ENCODE peak calls at places on chromosomes 12 and 14, in nine cellular contexts. One of them, this sample, is unnamed.

GRCh38 chr12:85509857-85510256 is 229.8 kb downstream of the ALX1 start:
- DNase-seq in IMR-90: no peak
- DNase-seq in A549: no peak
- DNase-seq in spleen: no peak
- DNase-seq in body of pancreas: no peak
- DNase-seq in GM12891: no peak
- DNase-seq in HCT116: no peak
- DNase-seq in erythroblast: no peak
- DNase-seq in esophagus squamous epithelium: no peak
- DNase-seq in this sample: no peak

GRCh38 chr12:3458041-3458440 is 33.0 kb upstream of the PRMT8 start:
- DNase-seq in GM12891: no peak
- DNase-seq in esophagus squamous epithelium: no peak
- DNase-seq in spleen: no peak
- DNase-seq in IMR-90: no peak
- DNase-seq in A549: no peak
- DNase-seq in erythroblast: no peak
- DNase-seq in body of pancreas: no peak
- DNase-seq in HCT116: peak; percentile 50
- DNase-seq in this sample: no peak

GRCh38 chr12:40992158-40992557 is 196.0 kb upstream of the PDZRN4 start:
- DNase-seq in spleen: no peak
- DNase-seq in A549: no peak
- DNase-seq in erythroblast: no peak
- DNase-seq in esophagus squamous epithelium: no peak
- DNase-seq in body of pancreas: no peak
- DNase-seq in HCT116: no peak
- DNase-seq in GM12891: no peak
- DNase-seq in IMR-90: no peak
- DNase-seq in this sample: no peak

GRCh38 chr12:66862586-66862985 is 183.7 kb upstream of the GRIP1 start:
- DNase-seq in body of pancreas: no peak
- DNase-seq in esophagus squamous epithelium: no peak
- DNase-seq in HCT116: no peak
- DNase-seq in GM12891: no peak
- DNase-seq in IMR-90: no peak
- DNase-seq in erythroblast: no peak
- DNase-seq in A549: no peak
- DNase-seq in spleen: no peak
- DNase-seq in this sample: no peak

GRCh38 chr14:106605548-106606448 is 1079.4 kb downstream of the TMEM121 start:
- DNase-seq in GM12891: peak; percentile 56
- DNase-seq in erythroblast: peak; percentile 40
- DNase-seq in A549: no peak
- DNase-seq in HCT116: no peak
- DNase-seq in body of pancreas: peak; percentile 32
- DNase-seq in spleen: peak; percentile 93
- DNase-seq in esophagus squamous epithelium: peak; percentile 11
- DNase-seq in IMR-90: no peak
- DNase-seq in this sample: peak; percentile 6

GRCh38 chr12:50110762-50111416 is 1.1 kb upstream of the COX14 start:
- DNase-seq in erythroblast: peak; percentile 33
- DNase-seq in IMR-90: peak; percentile 11
- DNase-seq in esophagus squamous epithelium: no peak
- DNase-seq in GM12891: no peak
- DNase-seq in A549: no peak
- DNase-seq in HCT116: no peak
- DNase-seq in body of pancreas: peak; percentile 73
- DNase-seq in spleen: peak; percentile 89
- DNase-seq in this sample: peak; percentile 82

GRCh38 chr12:87661770-87662402 is 367.3 kb downstream of the C12orf50 start:
- DNase-seq in erythroblast: no peak
- DNase-seq in esophagus squamous epithelium: no peak
- DNase-seq in spleen: no peak
- DNase-seq in GM12891: no peak
- DNase-seq in A549: no peak
- DNase-seq in HCT116: no peak
- DNase-seq in IMR-90: peak; percentile 3
- DNase-seq in body of pancreas: no peak
- DNase-seq in this sample: no peak

GRCh38 chr14:89540830-89541470 is 123.9 kb upstream of the FOXN3 start:
- DNase-seq in body of pancreas: no peak
- DNase-seq in GM12891: no peak
- DNase-seq in IMR-90: peak; percentile 95
- DNase-seq in erythroblast: no peak
- DNase-seq in A549: no peak
- DNase-seq in spleen: no peak
- DNase-seq in HCT116: no peak
- DNase-seq in esophagus squamous epithelium: no peak
- DNase-seq in this sample: no peak

GRCh38 chr12:55995366-55995765 is 1.7 kb upstream of the SUOX start:
- DNase-seq in HCT116: no peak
- DNase-seq in A549: no peak
- DNase-seq in esophagus squamous epithelium: no peak
- DNase-seq in GM12891: no peak
- DNase-seq in IMR-90: no peak
- DNase-seq in spleen: no peak
- DNase-seq in body of pancreas: no peak
- DNase-seq in erythroblast: no peak
- DNase-seq in this sample: no peak

GRCh38 chr12:55996201-55996714 is 818 bp upstream of the SUOX start:
- DNase-seq in esophagus squamous epithelium: no peak
- DNase-seq in GM12891: peak; percentile 44
- DNase-seq in spleen: peak; percentile 79
- DNase-seq in body of pancreas: peak; percentile 75
- DNase-seq in IMR-90: peak; percentile 62
- DNase-seq in A549: peak; percentile 66
- DNase-seq in HCT116: no peak
- DNase-seq in erythroblast: peak; percentile 89
- DNase-seq in this sample: peak; percentile 27

GRCh38 chr12:55997535-55997859 is 421 bp downstream of the SUOX start:
- DNase-seq in HCT116: no peak
- DNase-seq in erythroblast: no peak
- DNase-seq in IMR-90: no peak
- DNase-seq in esophagus squamous epithelium: no peak
- DNase-seq in GM12891: no peak
- DNase-seq in body of pancreas: peak; percentile 25
- DNase-seq in A549: no peak
- DNase-seq in spleen: no peak
- DNase-seq in this sample: no peak

GRCh38 chr12:55993454-55993853 is 3.6 kb upstream of the SUOX start:
- DNase-seq in IMR-90: no peak
- DNase-seq in esophagus squamous epithelium: no peak
- DNase-seq in A549: no peak
- DNase-seq in GM12891: no peak
- DNase-seq in erythroblast: no peak
- DNase-seq in body of pancreas: no peak
- DNase-seq in HCT116: no peak
- DNase-seq in spleen: no peak
- DNase-seq in this sample: no peak

GRCh38 chr12:55996715-55997534 is at the start of gene SUOX:
- DNase-seq in erythroblast: peak; percentile 92
- DNase-seq in esophagus squamous epithelium: peak; percentile 58
- DNase-seq in spleen: peak; percentile 97
- DNase-seq in IMR-90: peak; percentile 96
- DNase-seq in GM12891: peak; percentile 96
- DNase-seq in body of pancreas: peak; percentile 99
- DNase-seq in A549: peak; percentile 100
- DNase-seq in HCT116: peak; percentile 93
- DNase-seq in this sample: peak; percentile 98
- TF ChIP-seq POLR2A in erythroblast: peak; percentile 69
- TF ChIP-seq POLR2A in esophagus squamous epithelium: no peak
- TF ChIP-seq POLR2A in spleen: no peak
- TF ChIP-seq POLR2A in IMR-90: no peak
- TF ChIP-seq POLR2A in GM12891: peak; percentile 12
- TF ChIP-seq POLR2A in body of pancreas: peak; percentile 81
- TF ChIP-seq POLR2A in A549: peak; percentile 55
- TF ChIP-seq POLR2A in HCT116: peak; percentile 55
- TF ChIP-seq POLR2A in this sample: peak; percentile 23

DNA sequence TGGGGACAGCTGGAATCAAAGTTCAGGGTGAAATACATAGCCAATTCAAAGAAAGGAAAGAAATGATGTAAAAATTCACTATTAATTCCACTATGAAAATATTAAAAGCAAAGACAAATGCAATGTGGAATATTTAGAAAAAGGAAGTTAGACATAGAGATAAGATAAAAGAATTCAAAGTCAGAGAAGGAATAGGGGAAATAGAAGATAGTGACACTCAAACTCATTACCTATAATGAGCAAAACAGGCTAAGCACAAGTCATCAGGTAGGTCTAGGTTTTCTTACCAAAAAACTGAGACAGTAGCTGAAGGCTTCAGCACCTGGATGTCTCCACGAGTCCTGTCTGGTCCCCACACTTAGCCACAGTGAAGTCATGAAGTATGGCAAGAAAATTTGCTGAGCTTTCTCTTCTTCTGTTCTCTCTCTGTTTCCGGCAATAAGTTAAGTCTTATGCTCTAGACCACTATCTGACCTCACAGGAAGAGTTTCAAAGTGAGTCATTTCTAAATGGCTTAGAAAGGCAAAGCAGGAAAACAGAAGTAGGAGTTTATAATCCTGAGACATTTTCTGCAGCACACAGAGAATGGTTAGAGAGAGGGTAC is at the start of gene C3AR1:
- DNase-seq in GM12891: peak; percentile 41
- DNase-seq in esophagus squamous epithelium: no peak
- DNase-seq in erythroblast: peak; percentile 38
- DNase-seq in HCT116: no peak
- DNase-seq in A549: no peak
- DNase-seq in IMR-90: peak; percentile 79
- DNase-seq in body of pancreas: peak; percentile 45
- DNase-seq in spleen: no peak
- DNase-seq in this sample: peak; percentile 46
- TF ChIP-seq POLR2A in GM12891: no peak
- TF ChIP-seq POLR2A in esophagus squamous epithelium: no peak
- TF ChIP-seq POLR2A in erythroblast: no peak
- TF ChIP-seq POLR2A in HCT116: no peak
- TF ChIP-seq POLR2A in A549: no peak
- TF ChIP-seq POLR2A in IMR-90: no peak
- TF ChIP-seq POLR2A in body of pancreas: peak; percentile 63
- TF ChIP-seq POLR2A in spleen: no peak
- TF ChIP-seq POLR2A in this sample: no peak

GRCh38 chr12:9751204-9752144 is 9.2 kb downstream of the CD69 start:
- DNase-seq in body of pancreas: no peak
- DNase-seq in spleen: no peak
- DNase-seq in IMR-90: peak; percentile 16
- DNase-seq in A549: peak; percentile 36
- DNase-seq in erythroblast: peak; percentile 27
- DNase-seq in HCT116: peak; percentile 12
- DNase-seq in esophagus squamous epithelium: no peak
- DNase-seq in GM12891: no peak
- DNase-seq in this sample: peak; percentile 15

GRCh38 chr12:9752145-9752717 is 8.5 kb downstream of the CD69 start:
- DNase-seq in IMR-90: no peak
- DNase-seq in esophagus squamous epithelium: no peak
- DNase-seq in body of pancreas: no peak
- DNase-seq in spleen: no peak
- DNase-seq in erythroblast: no peak
- DNase-seq in A549: no peak
- DNase-seq in HCT116: no peak
- DNase-seq in GM12891: no peak
- DNase-seq in this sample: no peak

GRCh38 chr12:9754097-9754964 is 6.4 kb downstream of the CD69 start:
- DNase-seq in IMR-90: no peak
- DNase-seq in erythroblast: no peak
- DNase-seq in spleen: no peak
- DNase-seq in esophagus squamous epithelium: no peak
- DNase-seq in A549: no peak
- DNase-seq in HCT116: no peak
- DNase-seq in GM12891: no peak
- DNase-seq in body of pancreas: no peak
- DNase-seq in this sample: no peak

GRCh38 chr12:9754984-9755383 is 5.7 kb downstream of the CD69 start:
- DNase-seq in GM12891: no peak
- DNase-seq in HCT116: no peak
- DNase-seq in A549: no peak
- DNase-seq in esophagus squamous epithelium: no peak
- DNase-seq in body of pancreas: no peak
- DNase-seq in spleen: no peak
- DNase-seq in erythroblast: no peak
- DNase-seq in IMR-90: no peak
- DNase-seq in this sample: no peak

DNA sequence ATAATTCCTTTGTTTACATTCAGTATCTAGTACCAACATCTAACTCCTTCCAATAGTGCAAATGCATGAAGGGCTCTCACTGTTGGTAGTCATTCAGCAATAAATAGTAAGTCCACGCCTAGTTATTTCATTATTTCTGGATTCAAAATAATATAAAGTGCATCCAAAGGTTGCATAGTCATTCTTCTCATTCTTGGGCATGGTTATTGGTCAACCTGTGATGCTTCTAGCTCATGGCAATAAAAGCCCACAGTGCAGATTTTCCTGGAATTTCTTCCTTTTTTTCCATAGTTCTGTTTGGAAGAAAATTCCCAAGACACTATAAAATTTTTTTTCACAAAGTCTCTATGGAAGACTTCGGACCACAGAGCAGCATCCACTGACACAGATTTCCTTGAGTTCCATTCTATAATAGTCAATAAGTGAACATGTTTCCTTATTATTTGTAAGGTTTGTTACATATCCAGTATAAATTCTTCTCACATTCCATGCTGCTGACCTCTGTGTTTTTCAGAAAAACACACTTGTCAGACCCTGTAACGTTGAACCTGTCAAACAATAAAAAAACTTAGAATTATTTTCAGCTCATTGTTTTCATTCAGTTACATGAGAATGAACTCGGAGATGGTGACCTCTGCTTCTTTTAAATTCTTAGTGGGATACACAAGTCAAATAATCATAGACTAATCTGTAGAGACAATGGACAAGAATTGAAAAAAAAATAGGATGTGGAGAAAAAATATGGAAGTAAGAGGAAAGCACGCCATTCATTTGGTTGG is 7.5 kb downstream of the CD69 start:
- DNase-seq in esophagus squamous epithelium: no peak
- DNase-seq in body of pancreas: no peak
- DNase-seq in A549: no peak
- DNase-seq in HCT116: no peak
- DNase-seq in spleen: no peak
- DNase-seq in GM12891: no peak
- DNase-seq in IMR-90: no peak
- DNase-seq in erythroblast: no peak
- DNase-seq in this sample: no peak
- TF ChIP-seq POLR2A in esophagus squamous epithelium: no peak
- TF ChIP-seq POLR2A in body of pancreas: no peak
- TF ChIP-seq POLR2A in A549: no peak
- TF ChIP-seq POLR2A in HCT116: no peak
- TF ChIP-seq POLR2A in spleen: no peak
- TF ChIP-seq POLR2A in GM12891: no peak
- TF ChIP-seq POLR2A in IMR-90: no peak
- TF ChIP-seq POLR2A in erythroblast: no peak
- TF ChIP-seq POLR2A in this sample: no peak

DNA sequence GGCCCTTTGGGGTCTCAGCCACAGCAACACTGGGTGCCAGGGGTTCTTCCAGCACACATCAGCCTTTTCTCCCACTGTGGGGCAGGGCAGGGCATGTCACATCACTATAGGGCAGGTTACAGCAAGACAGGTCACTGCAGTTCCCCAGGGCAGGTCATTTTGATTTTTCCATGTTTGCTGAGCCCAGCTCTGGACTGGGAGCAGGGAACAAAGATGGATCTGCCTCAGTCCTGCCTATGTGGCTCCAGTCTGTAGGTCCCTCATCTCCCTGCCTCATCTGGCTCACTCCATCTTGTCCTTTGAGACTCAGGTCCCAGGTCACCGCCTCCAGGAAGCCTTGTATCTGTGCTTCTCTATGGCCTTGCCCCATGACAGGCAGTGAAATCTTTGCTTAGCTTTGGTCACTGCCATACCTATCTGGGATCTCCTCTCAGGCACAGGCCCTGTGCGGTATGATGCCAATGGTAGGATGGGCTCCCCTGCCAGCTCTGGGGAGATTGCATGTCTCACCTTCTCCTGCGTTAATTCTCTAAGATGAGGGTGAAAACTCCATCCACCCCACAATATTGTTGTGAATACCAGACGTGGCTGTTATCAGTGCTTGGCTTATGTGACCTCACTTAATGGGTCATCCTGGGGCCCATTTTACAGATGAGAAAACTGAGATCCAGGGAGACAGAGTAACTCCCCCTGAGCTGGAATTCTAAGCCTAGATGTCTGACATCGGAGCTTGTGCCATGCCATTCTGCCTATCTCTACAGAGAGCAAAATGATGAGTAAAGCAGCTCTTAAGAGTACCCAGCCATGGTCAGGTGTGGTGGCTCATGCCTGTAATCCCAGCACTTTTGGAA is 1.5 kb downstream of the SERPINA6 start:
- DNase-seq in spleen: no peak
- DNase-seq in body of pancreas: no peak
- DNase-seq in erythroblast: no peak
- DNase-seq in A549: no peak
- DNase-seq in GM12891: no peak
- DNase-seq in IMR-90: no peak
- DNase-seq in HCT116: no peak
- DNase-seq in esophagus squamous epithelium: no peak
- DNase-seq in this sample: no peak
- TF ChIP-seq POLR2A in spleen: no peak
- TF ChIP-seq POLR2A in body of pancreas: no peak
- TF ChIP-seq POLR2A in erythroblast: no peak
- TF ChIP-seq POLR2A in A549: no peak
- TF ChIP-seq POLR2A in GM12891: no peak
- TF ChIP-seq POLR2A in IMR-90: no peak
- TF ChIP-seq POLR2A in HCT116: no peak
- TF ChIP-seq POLR2A in esophagus squamous epithelium: no peak
- TF ChIP-seq POLR2A in this sample: no peak

This sample was measured in H54.